ENCODE peak calls at places on chromosomes 5 and 9, in six cellular contexts. I is CD4-positive, alpha-beta T cell; F is endodermal cell; R is tibial nerve; B is sigmoid colon; N is SK-N-SH. K is an unnamed sample. For H3K9me3, the result is how much of the 10 kb centered on the place peaks cover.

GRCh38 chr9:32431940-32432555 is 47.6 kb downstream of the ACO1 start:
- DNase-seq in R (peak), N (peak), F (peak), I (peak), B (peak), K (peak)

GRCh38 chr5:35133186-35133585 is 85.4 kb upstream of the AGXT2 start:
- DNase-seq in N (no peak), F (no peak), B (no peak), I (no peak), R (no peak), K (no peak)

GRCh38 chr5:72882989-72883388 is 66.5 kb downstream of the TNPO1 start:
- DNase-seq in B (no peak), I (no peak), F (no peak), N (no peak), R (no peak), K (no peak)

GRCh38 chr9:131732636-131733340 is 7.1 kb downstream of the RAPGEF1 start:
- DNase-seq in I (peak), N (no peak), F (peak), R (no peak), B (no peak), K (no peak)

GRCh38 chr5:146440870-146441495 is 6.2 kb upstream of the TCERG1 start:
- DNase-seq in F (no peak), R (no peak), I (no peak), B (no peak), N (no peak), K (no peak)

GRCh38 chr5:169044982-169045381 is 256.0 kb downstream of the SLIT3 start:
- DNase-seq in I (no peak), B (no peak), F (no peak), N (no peak), R (no peak), K (no peak)

GRCh38 chr5:27592231-27592630 is 553.8 kb upstream of the CDH9 start:
- DNase-seq in R (no peak), F (no peak), B (no peak), N (no peak), I (no peak), K (no peak)

GRCh38 chr9:133111461-133112360 is 9.3 kb downstream of the RALGDS start:
- DNase-seq in B (peak), I (no peak), R (no peak), F (no peak), N (no peak), K (no peak)

GRCh38 chr5:142590451-142591240 is 95.2 kb downstream of the FGF1 start:
- DNase-seq in N (no peak), R (no peak), F (no peak), B (no peak), I (no peak), K (no peak)

GRCh38 chr9:74570879-74571512 is 73.9 kb downstream of the RORB start:
- DNase-seq in I (no peak), N (peak), F (peak), R (peak), B (no peak), K (peak)

GRCh38 chr5:151253604-151253948 is 591 bp downstream of the GM2A start:
- DNase-seq in N (peak), R (no peak), B (no peak), F (peak), I (no peak), K (no peak)

GRCh38 chr5:133735346-133735745 is 123.0 kb upstream of the FSTL4 start:
- DNase-seq in N (no peak), R (no peak), B (no peak), F (no peak), I (no peak), K (peak)

GRCh38 chr9:105173306-105173705 is 71.1 kb upstream of the SLC44A1 start:
- DNase-seq in R (no peak), I (no peak), F (peak), N (no peak), B (no peak), K (no peak)

GRCh38 chr5:175657593-175658271 is at the start of gene HRH2:
- DNase-seq in N (peak), F (peak), I (peak), R (no peak), B (no peak), K (peak)

GRCh38 chr9:76194896-76195295 is 199.3 kb downstream of the RFK start:
- DNase-seq in I (no peak), R (no peak), B (no peak), N (no peak), F (no peak), K (no peak)

GRCh38 chr5:17839848-17840247 is 205.6 kb downstream of the TAF11L14 start:
- DNase-seq in B (no peak), I (no peak), F (no peak), R (no peak), N (no peak), K (no peak)
- H3K9me3 ChIP-seq in B (under half), I (under half), F (under half), R (under half), N (under half), K (under half)

GRCh38 chr5:116497648-116498047 is 77.0 kb downstream of the SEMA6A start:
- DNase-seq in F (no peak), R (no peak), N (no peak), B (no peak), I (no peak), K (no peak)
- TF ChIP-seq CTCF in F (no peak), R (no peak), N (peak), B (no peak), I (no peak), K (peak)

GRCh38 chr5:141319202-141319601 is 1.4 kb downstream of the TAF7 start:
- DNase-seq in F (no peak), B (no peak), N (no peak), I (no peak), R (no peak), K (no peak)
- H3K9me3 ChIP-seq in F (half or more), B (under half), N (under half), I (half or more), R (under half), K (under half)

DNA sequence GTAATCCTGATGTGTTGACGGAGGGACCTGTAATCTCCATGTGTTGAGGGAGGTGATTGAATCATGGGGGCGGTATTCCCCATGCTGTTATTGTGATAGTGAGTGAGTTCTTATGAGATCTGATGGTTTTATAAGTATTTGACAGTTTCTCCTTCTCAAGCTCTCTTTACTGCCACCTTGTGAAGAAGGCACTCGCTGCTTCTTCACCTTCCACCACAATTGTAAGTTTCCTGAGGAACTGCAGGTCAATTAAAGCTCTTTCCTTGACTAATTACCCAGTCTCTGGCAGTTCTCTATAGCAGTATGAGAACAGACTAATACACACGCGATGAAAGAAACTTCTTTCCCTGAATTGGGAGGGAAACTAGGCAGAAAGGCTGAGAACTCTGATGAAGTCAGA is 141.1 kb upstream of the RAD23B start:
- DNase-seq in R (no peak), B (no peak), I (no peak), F (peak), N (no peak), K (no peak)
- TF ChIP-seq CTCF in R (no peak), B (no peak), I (no peak), F (peak), N (peak), K (peak)

GRCh38 chr5:3027866-3028635 is 276.6 kb upstream of the IRX2 start:
- DNase-seq in I (no peak), N (no peak), R (no peak), F (no peak), B (no peak), K (no peak)
- H3K9me3 ChIP-seq in I (under half), N (under half), R (under half), F (under half), B (under half), K (under half)